ENCODE peak calls at places on chromosome 3, in seven cellular contexts. One of them, this sample, is unnamed.

GRCh38 chr3:67006460-67006859 is 8.4 kb downstream of the KBTBD8 start:
- DNase-seq in cardiac fibroblast: peak
- DNase-seq in ovary: no peak
- DNase-seq in mucosa of descending colon: no peak
- DNase-seq in WERI-Rb-1: no peak
- DNase-seq in RWPE1: no peak
- DNase-seq in RWPE2: no peak
- DNase-seq in this sample: no peak

GRCh38 chr3:179513867-179514266 is 48.9 kb upstream of the ACTL6A start:
- DNase-seq in cardiac fibroblast: peak
- DNase-seq in ovary: no peak
- DNase-seq in mucosa of descending colon: no peak
- DNase-seq in WERI-Rb-1: no peak
- DNase-seq in RWPE1: no peak
- DNase-seq in RWPE2: no peak
- DNase-seq in this sample: no peak

GRCh38 chr3:62241279-62241678 is 132.1 kb downstream of the FEZF2 start:
- DNase-seq in cardiac fibroblast: no peak
- DNase-seq in ovary: no peak
- DNase-seq in mucosa of descending colon: no peak
- DNase-seq in WERI-Rb-1: no peak
- DNase-seq in RWPE1: no peak
- DNase-seq in RWPE2: no peak
- DNase-seq in this sample: no peak

GRCh38 chr3:107598926-107599754 is 76.4 kb downstream of the BBX start:
- DNase-seq in cardiac fibroblast: peak
- DNase-seq in ovary: no peak
- DNase-seq in mucosa of descending colon: peak
- DNase-seq in WERI-Rb-1: peak
- DNase-seq in RWPE1: peak
- DNase-seq in RWPE2: no peak
- DNase-seq in this sample: peak

GRCh38 chr3:132394334-132394733 is 23.0 kb upstream of the DNAJC13 start:
- DNase-seq in cardiac fibroblast: peak
- DNase-seq in ovary: no peak
- DNase-seq in mucosa of descending colon: no peak
- DNase-seq in WERI-Rb-1: no peak
- DNase-seq in RWPE1: no peak
- DNase-seq in RWPE2: no peak
- DNase-seq in this sample: no peak

GRCh38 chr3:78569820-78570219 is 1198.0 kb downstream of the ROBO1 start:
- DNase-seq in cardiac fibroblast: no peak
- DNase-seq in ovary: no peak
- DNase-seq in mucosa of descending colon: no peak
- DNase-seq in WERI-Rb-1: no peak
- DNase-seq in RWPE1: no peak
- DNase-seq in RWPE2: no peak
- DNase-seq in this sample: no peak

GRCh38 chr3:181838940-181839914 is 127.5 kb downstream of the SOX2 start:
- DNase-seq in cardiac fibroblast: no peak
- DNase-seq in ovary: no peak
- DNase-seq in mucosa of descending colon: no peak
- DNase-seq in WERI-Rb-1: no peak
- DNase-seq in RWPE1: peak
- DNase-seq in RWPE2: no peak
- DNase-seq in this sample: no peak

GRCh38 chr3:79937567-79937966 is 169.8 kb upstream of the ROBO1 start:
- DNase-seq in cardiac fibroblast: peak
- DNase-seq in ovary: no peak
- DNase-seq in mucosa of descending colon: no peak
- DNase-seq in WERI-Rb-1: no peak
- DNase-seq in RWPE1: peak
- DNase-seq in RWPE2: no peak
- DNase-seq in this sample: no peak

GRCh38 chr3:46293991-46294833 is 52.0 kb downstream of the CCR3 start:
- DNase-seq in cardiac fibroblast: no peak
- DNase-seq in ovary: no peak
- DNase-seq in mucosa of descending colon: no peak
- DNase-seq in WERI-Rb-1: no peak
- DNase-seq in RWPE1: no peak
- DNase-seq in RWPE2: no peak
- DNase-seq in this sample: no peak

GRCh38 chr3:135991621-135992020 is 26.1 kb downstream of the PPP2R3A start:
- DNase-seq in cardiac fibroblast: peak
- DNase-seq in ovary: no peak
- DNase-seq in mucosa of descending colon: no peak
- DNase-seq in WERI-Rb-1: no peak
- DNase-seq in RWPE1: no peak
- DNase-seq in RWPE2: no peak
- DNase-seq in this sample: no peak

GRCh38 chr3:150748648-150749047 is 14.3 kb downstream of the SIAH2 start:
- DNase-seq in cardiac fibroblast: no peak
- DNase-seq in ovary: no peak
- DNase-seq in mucosa of descending colon: no peak
- DNase-seq in WERI-Rb-1: no peak
- DNase-seq in RWPE1: no peak
- DNase-seq in RWPE2: no peak
- DNase-seq in this sample: no peak

GRCh38 chr3:150840733-150841515 is 64.3 kb downstream of the MINDY4B start:
- DNase-seq in cardiac fibroblast: no peak
- DNase-seq in ovary: no peak
- DNase-seq in mucosa of descending colon: no peak
- DNase-seq in WERI-Rb-1: no peak
- DNase-seq in RWPE1: no peak
- DNase-seq in RWPE2: no peak
- DNase-seq in this sample: no peak

GRCh38 chr3:123834631-123835030 is 49.5 kb downstream of the MYLK start:
- DNase-seq in cardiac fibroblast: peak
- DNase-seq in ovary: no peak
- DNase-seq in mucosa of descending colon: no peak
- DNase-seq in WERI-Rb-1: no peak
- DNase-seq in RWPE1: peak
- DNase-seq in RWPE2: no peak
- DNase-seq in this sample: no peak

GRCh38 chr3:12400795-12401194 is 83.5 kb upstream of the TSEN2 start:
- DNase-seq in cardiac fibroblast: peak
- DNase-seq in ovary: no peak
- DNase-seq in mucosa of descending colon: no peak
- DNase-seq in WERI-Rb-1: no peak
- DNase-seq in RWPE1: no peak
- DNase-seq in RWPE2: no peak
- DNase-seq in this sample: no peak

GRCh38 chr3:66720508-66720907 is 219.7 kb upstream of the LRIG1 start:
- DNase-seq in cardiac fibroblast: no peak
- DNase-seq in ovary: no peak
- DNase-seq in mucosa of descending colon: no peak
- DNase-seq in WERI-Rb-1: no peak
- DNase-seq in RWPE1: no peak
- DNase-seq in RWPE2: no peak
- DNase-seq in this sample: no peak

GRCh38 chr3:14455571-14456317 is 53.3 kb downstream of the SLC6A6 start:
- DNase-seq in cardiac fibroblast: no peak
- DNase-seq in ovary: peak
- DNase-seq in mucosa of descending colon: no peak
- DNase-seq in WERI-Rb-1: no peak
- DNase-seq in RWPE1: no peak
- DNase-seq in RWPE2: no peak
- DNase-seq in this sample: no peak

GRCh38 chr3:149306751-149307434 is 26.5 kb downstream of the TM4SF18 start:
- DNase-seq in cardiac fibroblast: no peak
- DNase-seq in ovary: no peak
- DNase-seq in mucosa of descending colon: no peak
- DNase-seq in WERI-Rb-1: no peak
- DNase-seq in RWPE1: no peak
- DNase-seq in RWPE2: no peak
- DNase-seq in this sample: no peak

GRCh38 chr3:124407260-124407659 is 323.0 kb upstream of the UMPS start:
- DNase-seq in cardiac fibroblast: peak
- DNase-seq in ovary: no peak
- DNase-seq in mucosa of descending colon: no peak
- DNase-seq in WERI-Rb-1: no peak
- DNase-seq in RWPE1: no peak
- DNase-seq in RWPE2: no peak
- DNase-seq in this sample: no peak

GRCh38 chr3:107911337-107912000 is 179.4 kb downstream of the CD47 start:
- DNase-seq in cardiac fibroblast: no peak
- DNase-seq in ovary: no peak
- DNase-seq in mucosa of descending colon: no peak
- DNase-seq in WERI-Rb-1: no peak
- DNase-seq in RWPE1: peak
- DNase-seq in RWPE2: no peak
- DNase-seq in this sample: no peak

DNA sequence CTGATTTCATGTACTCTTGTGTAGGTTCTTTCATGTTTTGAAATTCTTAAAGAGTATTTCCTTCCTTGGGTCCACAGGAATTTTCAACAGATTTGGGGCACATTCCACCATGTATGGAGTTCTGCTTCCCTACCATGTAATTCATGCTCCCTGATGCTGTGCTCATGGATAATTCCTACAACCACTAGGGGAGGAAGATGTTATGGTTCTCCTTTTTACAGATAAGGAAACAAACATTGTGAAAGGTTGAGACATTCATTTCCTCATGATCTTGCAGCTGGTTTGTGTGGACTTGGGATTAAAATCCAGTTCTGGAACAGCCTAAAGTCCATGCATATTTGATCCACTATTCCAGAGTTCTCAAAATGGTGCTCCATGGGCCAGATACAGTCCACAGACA is 174.9 kb upstream of the FRMD4B start:
- DNase-seq in cardiac fibroblast: no peak
- DNase-seq in ovary: no peak
- DNase-seq in mucosa of descending colon: no peak
- DNase-seq in WERI-Rb-1: no peak
- DNase-seq in RWPE1: no peak
- DNase-seq in RWPE2: no peak
- DNase-seq in this sample: no peak
- TF ChIP-seq CTCF in cardiac fibroblast: no peak
- TF ChIP-seq CTCF in ovary: no peak
- TF ChIP-seq CTCF in mucosa of descending colon: no peak
- TF ChIP-seq CTCF in WERI-Rb-1: no peak
- TF ChIP-seq CTCF in RWPE1: no peak
- TF ChIP-seq CTCF in RWPE2: no peak
- TF ChIP-seq CTCF in this sample: no peak

GRCh38 chr3:186150234-186150830 is 41.4 kb upstream of the ETV5 start:
- DNase-seq in cardiac fibroblast: no peak
- DNase-seq in ovary: no peak
- DNase-seq in mucosa of descending colon: no peak
- DNase-seq in WERI-Rb-1: no peak
- DNase-seq in RWPE1: no peak
- DNase-seq in RWPE2: no peak
- DNase-seq in this sample: no peak
- TF ChIP-seq CTCF in cardiac fibroblast: no peak
- TF ChIP-seq CTCF in ovary: no peak
- TF ChIP-seq CTCF in mucosa of descending colon: no peak
- TF ChIP-seq CTCF in WERI-Rb-1: no peak
- TF ChIP-seq CTCF in RWPE1: no peak
- TF ChIP-seq CTCF in RWPE2: no peak
- TF ChIP-seq CTCF in this sample: no peak

GRCh38 chr3:184968115-184968514 is 156.1 kb downstream of the VPS8 start:
- DNase-seq in cardiac fibroblast: peak
- DNase-seq in ovary: no peak
- DNase-seq in mucosa of descending colon: no peak
- DNase-seq in WERI-Rb-1: no peak
- DNase-seq in RWPE1: no peak
- DNase-seq in RWPE2: no peak
- DNase-seq in this sample: no peak

GRCh38 chr3:184970186-184970585 is 158.2 kb downstream of the VPS8 start:
- DNase-seq in cardiac fibroblast: no peak
- DNase-seq in ovary: no peak
- DNase-seq in mucosa of descending colon: no peak
- DNase-seq in WERI-Rb-1: no peak
- DNase-seq in RWPE1: no peak
- DNase-seq in RWPE2: no peak
- DNase-seq in this sample: no peak

DNA sequence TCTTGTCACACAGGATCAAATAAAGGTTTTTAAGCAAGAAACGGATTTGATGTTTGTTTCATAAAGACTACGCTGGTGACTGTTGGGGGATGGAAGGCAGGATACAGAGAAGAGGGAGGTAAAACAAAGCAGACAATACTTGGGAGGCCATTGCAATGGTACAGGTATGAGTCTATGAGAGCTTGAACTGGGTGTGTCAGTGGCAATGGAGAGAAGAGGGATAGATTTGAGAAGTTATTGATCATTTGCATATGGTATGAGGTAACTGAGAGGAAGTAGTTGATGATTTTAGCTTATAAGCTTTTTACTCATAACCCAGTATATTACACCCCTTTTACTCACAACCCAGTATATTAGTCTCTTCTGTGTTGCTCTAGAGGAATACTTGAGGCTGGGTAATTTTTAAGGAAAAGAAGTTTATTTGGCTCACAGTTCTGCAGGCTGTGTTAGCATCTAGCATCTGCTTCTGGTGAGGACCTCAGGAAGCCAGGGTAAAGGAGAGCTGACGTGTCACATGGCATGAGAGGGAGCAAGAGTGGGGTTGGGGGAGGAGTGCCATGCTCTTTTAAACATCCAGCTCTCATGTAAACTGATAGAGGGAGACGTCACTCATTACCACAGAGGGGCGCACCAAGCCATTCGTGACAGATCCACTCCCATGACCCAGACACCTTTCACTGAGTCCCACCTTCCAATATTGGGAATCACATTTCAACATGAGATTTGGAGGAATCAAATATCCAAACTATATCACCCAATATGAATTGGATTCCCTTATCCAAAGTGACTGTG is 153.9 kb downstream of the VPS8 start:
- DNase-seq in cardiac fibroblast: no peak
- DNase-seq in ovary: no peak
- DNase-seq in mucosa of descending colon: no peak
- DNase-seq in WERI-Rb-1: peak
- DNase-seq in RWPE1: no peak
- DNase-seq in RWPE2: no peak
- DNase-seq in this sample: no peak
- TF ChIP-seq CTCF in cardiac fibroblast: no peak
- TF ChIP-seq CTCF in ovary: no peak
- TF ChIP-seq CTCF in mucosa of descending colon: no peak
- TF ChIP-seq CTCF in WERI-Rb-1: peak
- TF ChIP-seq CTCF in RWPE1: no peak
- TF ChIP-seq CTCF in RWPE2: no peak
- TF ChIP-seq CTCF in this sample: no peak

GRCh38 chr3:64651791-64652241 is 36.0 kb downstream of the ADAMTS9 start:
- DNase-seq in cardiac fibroblast: peak
- DNase-seq in ovary: no peak
- DNase-seq in mucosa of descending colon: no peak
- DNase-seq in WERI-Rb-1: no peak
- DNase-seq in RWPE1: no peak
- DNase-seq in RWPE2: no peak
- DNase-seq in this sample: no peak

GRCh38 chr3:64650096-64650622 is 37.6 kb downstream of the ADAMTS9 start:
- DNase-seq in cardiac fibroblast: no peak
- DNase-seq in ovary: no peak
- DNase-seq in mucosa of descending colon: no peak
- DNase-seq in WERI-Rb-1: no peak
- DNase-seq in RWPE1: no peak
- DNase-seq in RWPE2: no peak
- DNase-seq in this sample: no peak

GRCh38 chr3:64650710-64651109 is 37.1 kb downstream of the ADAMTS9 start:
- DNase-seq in cardiac fibroblast: peak
- DNase-seq in ovary: no peak
- DNase-seq in mucosa of descending colon: no peak
- DNase-seq in WERI-Rb-1: no peak
- DNase-seq in RWPE1: no peak
- DNase-seq in RWPE2: no peak
- DNase-seq in this sample: no peak

GRCh38 chr3:64653101-64653500 is 34.7 kb downstream of the ADAMTS9 start:
- DNase-seq in cardiac fibroblast: no peak
- DNase-seq in ovary: no peak
- DNase-seq in mucosa of descending colon: no peak
- DNase-seq in WERI-Rb-1: no peak
- DNase-seq in RWPE1: no peak
- DNase-seq in RWPE2: no peak
- DNase-seq in this sample: no peak

GRCh38 chr3:64651286-64651685 is 36.5 kb downstream of the ADAMTS9 start:
- DNase-seq in cardiac fibroblast: no peak
- DNase-seq in ovary: no peak
- DNase-seq in mucosa of descending colon: no peak
- DNase-seq in WERI-Rb-1: no peak
- DNase-seq in RWPE1: no peak
- DNase-seq in RWPE2: no peak
- DNase-seq in this sample: no peak
- TF ChIP-seq CTCF in cardiac fibroblast: no peak
- TF ChIP-seq CTCF in ovary: no peak
- TF ChIP-seq CTCF in mucosa of descending colon: no peak
- TF ChIP-seq CTCF in WERI-Rb-1: no peak
- TF ChIP-seq CTCF in RWPE1: no peak
- TF ChIP-seq CTCF in RWPE2: no peak
- TF ChIP-seq CTCF in this sample: no peak

This sample was measured in chondrocyte.